ENCODE peak calls at places on chromosome 5, in ten cellular contexts. One of them, this sample, is unnamed.

GRCh38 chr5:137264573-137264972 is 234.6 kb downstream of the SPOCK1 start:
- DNase-seq in heart left ventricle: no peak
- DNase-seq in fibroblast of lung: peak; percentile 96
- DNase-seq in epithelial cell of esophagus: no peak
- DNase-seq in psoas muscle: no peak
- DNase-seq in cardiac fibroblast: peak; percentile 49
- DNase-seq in ovary: no peak
- DNase-seq in body of pancreas: no peak
- DNase-seq in breast epithelium: no peak
- DNase-seq in coronary artery: no peak
- DNase-seq in this sample: peak; percentile 35

GRCh38 chr5:84438456-84438855 is 53.8 kb upstream of the EDIL3 start:
- DNase-seq in breast epithelium: no peak
- DNase-seq in epithelial cell of esophagus: no peak
- DNase-seq in heart left ventricle: no peak
- DNase-seq in ovary: no peak
- DNase-seq in cardiac fibroblast: no peak
- DNase-seq in fibroblast of lung: peak; percentile 68
- DNase-seq in psoas muscle: no peak
- DNase-seq in coronary artery: no peak
- DNase-seq in body of pancreas: no peak
- DNase-seq in this sample: no peak

GRCh38 chr5:132444841-132445639 is 45.5 kb downstream of the IRF1 start:
- DNase-seq in fibroblast of lung: no peak
- DNase-seq in epithelial cell of esophagus: peak; percentile 79
- DNase-seq in psoas muscle: no peak
- DNase-seq in coronary artery: no peak
- DNase-seq in body of pancreas: no peak
- DNase-seq in ovary: no peak
- DNase-seq in heart left ventricle: no peak
- DNase-seq in cardiac fibroblast: no peak
- DNase-seq in breast epithelium: no peak
- DNase-seq in this sample: no peak

GRCh38 chr5:35990941-35991592 is at the start of gene UGT3A1:
- DNase-seq in epithelial cell of esophagus: no peak
- DNase-seq in heart left ventricle: no peak
- DNase-seq in ovary: no peak
- DNase-seq in coronary artery: no peak
- DNase-seq in body of pancreas: no peak
- DNase-seq in cardiac fibroblast: no peak
- DNase-seq in breast epithelium: no peak
- DNase-seq in psoas muscle: peak; percentile 65
- DNase-seq in fibroblast of lung: no peak
- DNase-seq in this sample: no peak

GRCh38 chr5:399296-400281 is 43.4 kb upstream of the EXOC3 start:
- DNase-seq in epithelial cell of esophagus: peak; percentile 16
- DNase-seq in body of pancreas: peak; percentile 76
- DNase-seq in fibroblast of lung: peak; percentile 92
- DNase-seq in cardiac fibroblast: peak; percentile 98
- DNase-seq in heart left ventricle: peak; percentile 91
- DNase-seq in psoas muscle: peak; percentile 89
- DNase-seq in coronary artery: peak; percentile 78
- DNase-seq in ovary: peak; percentile 97
- DNase-seq in breast epithelium: no peak
- DNase-seq in this sample: peak; percentile 89

GRCh38 chr5:95962785-95963184 is 1.1 kb upstream of the ELL2 start:
- DNase-seq in cardiac fibroblast: no peak
- DNase-seq in body of pancreas: no peak
- DNase-seq in ovary: no peak
- DNase-seq in fibroblast of lung: no peak
- DNase-seq in coronary artery: no peak
- DNase-seq in breast epithelium: no peak
- DNase-seq in psoas muscle: no peak
- DNase-seq in heart left ventricle: no peak
- DNase-seq in epithelial cell of esophagus: peak; percentile 23
- DNase-seq in this sample: no peak

GRCh38 chr5:44881266-44881665 is 72.5 kb downstream of the MRPS30 start:
- DNase-seq in ovary: no peak
- DNase-seq in fibroblast of lung: no peak
- DNase-seq in heart left ventricle: no peak
- DNase-seq in cardiac fibroblast: no peak
- DNase-seq in epithelial cell of esophagus: no peak
- DNase-seq in body of pancreas: no peak
- DNase-seq in coronary artery: no peak
- DNase-seq in psoas muscle: no peak
- DNase-seq in breast epithelium: no peak
- DNase-seq in this sample: no peak

GRCh38 chr5:98770158-98770910 is 3.1 kb upstream of the RGMB start:
- DNase-seq in ovary: peak; percentile 56
- DNase-seq in breast epithelium: no peak
- DNase-seq in fibroblast of lung: peak; percentile 63
- DNase-seq in heart left ventricle: peak; percentile 58
- DNase-seq in epithelial cell of esophagus: peak; percentile 50
- DNase-seq in body of pancreas: peak; percentile 60
- DNase-seq in cardiac fibroblast: peak; percentile 66
- DNase-seq in coronary artery: peak; percentile 76
- DNase-seq in psoas muscle: peak; percentile 66
- DNase-seq in this sample: peak; percentile 76

DNA sequence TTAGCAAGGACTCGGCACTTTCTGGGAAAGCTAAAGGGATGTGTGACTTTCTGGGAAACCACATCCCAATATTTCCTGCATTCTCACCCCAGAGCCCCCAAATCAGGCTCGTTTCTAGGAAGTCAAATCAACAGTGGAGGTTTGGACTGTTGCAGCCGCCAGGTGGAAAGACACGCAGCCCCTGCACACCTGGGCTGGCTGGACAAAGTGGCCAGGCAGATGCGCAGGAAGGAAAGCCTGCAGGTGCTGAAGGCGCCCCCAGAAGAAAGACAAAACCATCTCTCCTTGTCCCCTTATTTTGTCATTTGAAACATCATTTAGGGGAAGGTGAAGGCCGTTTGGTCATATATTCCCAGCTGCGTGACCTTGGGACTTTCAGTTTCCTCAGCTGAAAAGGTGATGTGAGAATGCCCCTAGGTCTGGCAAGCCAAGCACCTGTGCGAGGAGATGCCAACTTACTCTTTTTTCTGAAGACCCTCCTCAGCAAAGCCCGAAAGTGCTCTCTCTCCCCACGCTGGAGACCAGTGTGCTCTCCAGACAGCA is 97.9 kb upstream of the CPEB4 start:
- DNase-seq in coronary artery: no peak
- DNase-seq in body of pancreas: no peak
- DNase-seq in heart left ventricle: no peak
- DNase-seq in psoas muscle: no peak
- DNase-seq in epithelial cell of esophagus: no peak
- DNase-seq in breast epithelium: no peak
- DNase-seq in fibroblast of lung: no peak
- DNase-seq in cardiac fibroblast: no peak
- DNase-seq in ovary: no peak
- DNase-seq in this sample: no peak
- H3K4me3 ChIP-seq in coronary artery: no peak overlapping the region
- H3K4me3 ChIP-seq in body of pancreas: no peak overlapping the region
- H3K4me3 ChIP-seq in heart left ventricle: no peak overlapping the region
- H3K4me3 ChIP-seq in psoas muscle: no peak overlapping the region
- H3K4me3 ChIP-seq in epithelial cell of esophagus: no peak overlapping the region
- H3K4me3 ChIP-seq in breast epithelium: no peak overlapping the region
- H3K4me3 ChIP-seq in fibroblast of lung: no peak overlapping the region
- H3K4me3 ChIP-seq in cardiac fibroblast: no peak overlapping the region
- H3K4me3 ChIP-seq in ovary: no peak overlapping the region
- H3K4me3 ChIP-seq in this sample: no peak overlapping the region

DNA sequence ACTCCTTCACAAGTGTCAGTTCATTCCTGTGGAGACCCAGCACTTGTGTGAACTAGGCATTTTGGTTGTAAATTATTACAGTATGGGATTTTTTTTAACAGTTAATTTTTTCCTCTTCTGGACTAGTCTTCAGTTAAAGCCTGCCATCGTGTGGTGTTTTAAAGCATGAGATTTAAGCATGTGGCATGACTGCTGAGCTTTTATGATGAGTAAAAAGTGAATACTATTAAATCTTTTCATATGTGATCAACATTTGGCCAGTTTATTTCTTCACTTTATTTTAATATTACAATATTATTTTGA is 25.0 kb downstream of the LMNB1 start:
- DNase-seq in body of pancreas: no peak
- DNase-seq in cardiac fibroblast: peak; percentile 80
- DNase-seq in breast epithelium: no peak
- DNase-seq in fibroblast of lung: peak; percentile 32
- DNase-seq in ovary: no peak
- DNase-seq in coronary artery: no peak
- DNase-seq in epithelial cell of esophagus: peak; percentile 41
- DNase-seq in heart left ventricle: no peak
- DNase-seq in psoas muscle: no peak
- DNase-seq in this sample: peak; percentile 75
- TF ChIP-seq CTCF in body of pancreas: no peak
- TF ChIP-seq CTCF in cardiac fibroblast: peak; percentile 51
- TF ChIP-seq CTCF in breast epithelium: peak; percentile 12
- TF ChIP-seq CTCF in fibroblast of lung: peak; percentile 49
- TF ChIP-seq CTCF in ovary: no peak
- TF ChIP-seq CTCF in coronary artery: no peak
- TF ChIP-seq CTCF in epithelial cell of esophagus: peak; percentile 41
- TF ChIP-seq CTCF in heart left ventricle: peak; percentile 33
- TF ChIP-seq CTCF in psoas muscle: peak; percentile 23
- TF ChIP-seq CTCF in this sample: peak; percentile 49

GRCh38 chr5:134135091-134135655 is 20.7 kb downstream of the TCF7 start:
- DNase-seq in fibroblast of lung: no peak
- DNase-seq in body of pancreas: peak; percentile 3
- DNase-seq in cardiac fibroblast: no peak
- DNase-seq in heart left ventricle: no peak
- DNase-seq in epithelial cell of esophagus: no peak
- DNase-seq in breast epithelium: peak; percentile 7
- DNase-seq in coronary artery: peak; percentile 65
- DNase-seq in psoas muscle: peak; percentile 11
- DNase-seq in ovary: no peak
- DNase-seq in this sample: no peak

GRCh38 chr5:134133995-134134541 is 19.6 kb downstream of the TCF7 start:
- DNase-seq in body of pancreas: peak; percentile 5
- DNase-seq in epithelial cell of esophagus: no peak
- DNase-seq in cardiac fibroblast: no peak
- DNase-seq in fibroblast of lung: no peak
- DNase-seq in heart left ventricle: no peak
- DNase-seq in coronary artery: peak; percentile 63
- DNase-seq in psoas muscle: peak; percentile 44
- DNase-seq in breast epithelium: peak; percentile 49
- DNase-seq in ovary: no peak
- DNase-seq in this sample: no peak

GRCh38 chr5:134132372-134133212 is 18.1 kb downstream of the TCF7 start:
- DNase-seq in ovary: no peak
- DNase-seq in epithelial cell of esophagus: no peak
- DNase-seq in psoas muscle: peak; percentile 43
- DNase-seq in coronary artery: no peak
- DNase-seq in body of pancreas: peak; percentile 5
- DNase-seq in breast epithelium: no peak
- DNase-seq in fibroblast of lung: no peak
- DNase-seq in cardiac fibroblast: no peak
- DNase-seq in heart left ventricle: no peak
- DNase-seq in this sample: no peak

GRCh38 chr5:134131578-134132350 is 17.3 kb downstream of the TCF7 start:
- DNase-seq in coronary artery: no peak
- DNase-seq in epithelial cell of esophagus: no peak
- DNase-seq in heart left ventricle: no peak
- DNase-seq in breast epithelium: no peak
- DNase-seq in psoas muscle: peak; percentile 34
- DNase-seq in cardiac fibroblast: no peak
- DNase-seq in fibroblast of lung: no peak
- DNase-seq in body of pancreas: no peak
- DNase-seq in ovary: no peak
- DNase-seq in this sample: no peak

GRCh38 chr5:134133213-134133994 is 18.9 kb downstream of the TCF7 start:
- DNase-seq in cardiac fibroblast: no peak
- DNase-seq in heart left ventricle: no peak
- DNase-seq in epithelial cell of esophagus: no peak
- DNase-seq in ovary: no peak
- DNase-seq in body of pancreas: peak; percentile 4
- DNase-seq in breast epithelium: no peak
- DNase-seq in fibroblast of lung: no peak
- DNase-seq in psoas muscle: peak; percentile 43
- DNase-seq in coronary artery: no peak
- DNase-seq in this sample: no peak
- H3K4me3 ChIP-seq in cardiac fibroblast: no peak overlapping the region
- H3K4me3 ChIP-seq in heart left ventricle: no peak overlapping the region
- H3K4me3 ChIP-seq in epithelial cell of esophagus: no peak overlapping the region
- H3K4me3 ChIP-seq in ovary: no peak overlapping the region
- H3K4me3 ChIP-seq in body of pancreas: no peak overlapping the region
- H3K4me3 ChIP-seq in breast epithelium: no peak overlapping the region
- H3K4me3 ChIP-seq in fibroblast of lung: no peak overlapping the region
- H3K4me3 ChIP-seq in psoas muscle: no peak overlapping the region
- H3K4me3 ChIP-seq in coronary artery: no peak overlapping the region
- H3K4me3 ChIP-seq in this sample: no peak overlapping the region

GRCh38 chr5:169162407-169162806 is 138.5 kb downstream of the SLIT3 start:
- DNase-seq in epithelial cell of esophagus: no peak
- DNase-seq in fibroblast of lung: peak; percentile 90
- DNase-seq in breast epithelium: no peak
- DNase-seq in heart left ventricle: no peak
- DNase-seq in psoas muscle: no peak
- DNase-seq in body of pancreas: no peak
- DNase-seq in coronary artery: no peak
- DNase-seq in ovary: no peak
- DNase-seq in cardiac fibroblast: peak; percentile 58
- DNase-seq in this sample: no peak

GRCh38 chr5:169161022-169161680 is 139.8 kb downstream of the SLIT3 start:
- DNase-seq in psoas muscle: no peak
- DNase-seq in heart left ventricle: peak; percentile 46
- DNase-seq in breast epithelium: no peak
- DNase-seq in cardiac fibroblast: peak; percentile 98
- DNase-seq in fibroblast of lung: peak; percentile 93
- DNase-seq in body of pancreas: peak; percentile 44
- DNase-seq in coronary artery: peak; percentile 93
- DNase-seq in ovary: peak; percentile 47
- DNase-seq in epithelial cell of esophagus: peak; percentile 28
- DNase-seq in this sample: peak; percentile 71

GRCh38 chr5:169165052-169165451 is 135.9 kb downstream of the SLIT3 start:
- DNase-seq in psoas muscle: no peak
- DNase-seq in epithelial cell of esophagus: peak; percentile 46
- DNase-seq in fibroblast of lung: no peak
- DNase-seq in body of pancreas: no peak
- DNase-seq in coronary artery: no peak
- DNase-seq in cardiac fibroblast: no peak
- DNase-seq in breast epithelium: no peak
- DNase-seq in heart left ventricle: no peak
- DNase-seq in ovary: no peak
- DNase-seq in this sample: no peak

GRCh38 chr5:169168288-169168687 is 132.7 kb downstream of the SLIT3 start:
- DNase-seq in fibroblast of lung: no peak
- DNase-seq in coronary artery: no peak
- DNase-seq in epithelial cell of esophagus: no peak
- DNase-seq in breast epithelium: no peak
- DNase-seq in body of pancreas: no peak
- DNase-seq in cardiac fibroblast: no peak
- DNase-seq in heart left ventricle: no peak
- DNase-seq in psoas muscle: no peak
- DNase-seq in ovary: no peak
- DNase-seq in this sample: no peak

DNA sequence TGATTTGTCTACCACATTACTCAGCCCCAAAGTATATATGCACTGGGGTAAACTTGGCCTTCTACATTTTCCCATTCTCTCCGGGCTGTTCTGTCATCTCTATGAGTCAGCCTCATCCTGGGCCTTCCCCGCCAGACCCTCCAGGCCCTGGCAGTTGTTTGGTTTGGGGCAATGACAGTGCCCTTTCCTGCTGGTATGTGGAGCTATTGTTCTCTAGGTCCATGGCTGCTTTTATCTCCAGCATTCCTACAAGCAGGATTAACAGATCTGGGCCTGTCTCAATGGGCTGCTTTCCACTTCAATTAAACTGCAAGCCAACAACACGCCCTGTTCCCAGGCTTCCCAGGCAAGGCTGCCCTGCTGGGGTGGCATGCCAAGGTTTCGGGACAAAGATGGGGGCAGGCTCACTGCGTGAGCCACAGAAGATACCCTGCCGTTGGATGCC is 136.4 kb downstream of the SLIT3 start:
- DNase-seq in heart left ventricle: peak; percentile 52
- DNase-seq in body of pancreas: no peak
- DNase-seq in psoas muscle: no peak
- DNase-seq in ovary: no peak
- DNase-seq in epithelial cell of esophagus: peak; percentile 95
- DNase-seq in cardiac fibroblast: peak; percentile 80
- DNase-seq in coronary artery: no peak
- DNase-seq in breast epithelium: peak; percentile 61
- DNase-seq in fibroblast of lung: peak; percentile 89
- DNase-seq in this sample: no peak
- TF ChIP-seq CTCF in heart left ventricle: no peak
- TF ChIP-seq CTCF in body of pancreas: no peak
- TF ChIP-seq CTCF in psoas muscle: no peak
- TF ChIP-seq CTCF in ovary: no peak
- TF ChIP-seq CTCF in epithelial cell of esophagus: no peak
- TF ChIP-seq CTCF in cardiac fibroblast: no peak
- TF ChIP-seq CTCF in coronary artery: no peak
- TF ChIP-seq CTCF in breast epithelium: no peak
- TF ChIP-seq CTCF in fibroblast of lung: no peak
- TF ChIP-seq CTCF in this sample: no peak